ENCODE peak calls at places on chromosomes 2 and 18, in ten cellular contexts. D is activated T-helper 1 cell treated with Interleukin-2 at 50 U/mL for 16 hours; F is naive thymus-derived CD8-positive, alpha-beta T cell; J is kidney epithelial cell; N is COLO829; V is DMS 273 treated with DMSO at 0.1 percent for 48 hours; S is CD8-positive, alpha-beta T cell; W is esophagus squamous epithelium; Z is NCI-H226; L is neuronal stem cell. A is an unnamed sample.

GRCh38 chr2:173448938-173449471 is 94.3 kb downstream of the CDCA7 start:
- DNase-seq in D (peak; percentile 26), F (peak; percentile 47), J (peak; percentile 48), N (peak; percentile 64), V (peak; percentile 91), S (peak; percentile 39), W (peak; percentile 14), Z (peak; percentile 77), L (peak; percentile 57), A (peak; percentile 13)

GRCh38 chr2:65639156-65639876 is 206.9 kb upstream of the SPRED2 start:
- DNase-seq in D (no peak), F (no peak), J (no peak), N (no peak), V (no peak), S (no peak), W (no peak), Z (peak; percentile 99), L (no peak), A (no peak)

GRCh38 chr2:201580486-201580885 is 62.8 kb downstream of the TMEM237 start:
- DNase-seq in D (no peak), F (no peak), J (no peak), N (no peak), V (no peak), S (no peak), W (no peak), Z (peak; percentile 6), L (no peak), A (no peak)

GRCh38 chr2:233265899-233266431 is 14.5 kb downstream of the ATG16L1 start:
- DNase-seq in D (no peak), F (no peak), J (peak; percentile 61), N (no peak), V (no peak), S (no peak), W (no peak), Z (no peak), L (no peak), A (no peak)

GRCh38 chr2:41859615-41860014 is 188.2 kb upstream of the PKDCC start:
- DNase-seq in D (no peak), F (no peak), J (no peak), N (no peak), V (no peak), S (no peak), W (no peak), Z (no peak), L (no peak), A (no peak)

GRCh38 chr2:6177796-6178195 is 485.6 kb downstream of the SOX11 start:
- DNase-seq in D (no peak), F (no peak), J (no peak), N (no peak), V (no peak), S (no peak), W (no peak), Z (no peak), L (no peak), A (no peak)

GRCh38 chr2:237673130-237673921 is 45.9 kb downstream of the LRRFIP1 start:
- DNase-seq in D (peak; percentile 74), F (peak; percentile 95), J (no peak), N (peak; percentile 60), V (peak; percentile 13), S (peak; percentile 76), W (peak; percentile 60), Z (no peak), L (no peak), A (peak; percentile 95)

GRCh38 chr2:121617042-121617599 is 32.1 kb downstream of the CLASP1 start:
- DNase-seq in D (no peak), F (peak; percentile 36), J (no peak), N (peak; percentile 42), V (no peak), S (no peak), W (no peak), Z (no peak), L (no peak), A (no peak)

GRCh38 chr2:162385516-162385915 is 41.6 kb downstream of the GCA start:
- DNase-seq in D (no peak), F (no peak), J (no peak), N (no peak), V (no peak), S (no peak), W (no peak), Z (no peak), L (no peak), A (no peak)

GRCh38 chr2:185608799-185609198 is 129.8 kb upstream of the FSIP2 start:
- DNase-seq in D (no peak), F (no peak), J (no peak), N (no peak), V (no peak), S (no peak), W (no peak), Z (peak; percentile 2), L (no peak), A (no peak)

GRCh38 chr2:11571170-11571569 is 37.3 kb downstream of the GREB1 start:
- DNase-seq in D (no peak), F (no peak), J (no peak), N (no peak), V (no peak), S (no peak), W (no peak), Z (no peak), L (no peak), A (no peak)

GRCh38 chr18:63963610-63964256 is 6.1 kb upstream of the SERPINB8 start:
- DNase-seq in D (no peak), F (peak; percentile 63), J (no peak), N (no peak), V (peak; percentile 23), S (peak; percentile 28), W (no peak), Z (no peak), L (no peak), A (peak; percentile 43)

GRCh38 chr2:64101141-64101591 is 43.1 kb downstream of the PELI1 start:
- DNase-seq in D (no peak), F (peak; percentile 35), J (no peak), N (peak; percentile 90), V (no peak), S (no peak), W (no peak), Z (no peak), L (no peak), A (no peak)

GRCh38 chr2:67824196-67824595 is 238.6 kb downstream of the C1D start:
- DNase-seq in D (no peak), F (no peak), J (no peak), N (no peak), V (peak; percentile 38), S (no peak), W (no peak), Z (no peak), L (no peak), A (no peak)

GRCh38 chr2:120398961-120399888 is 53.3 kb downstream of the INHBB start:
- DNase-seq in D (no peak), F (no peak), J (peak; percentile 61), N (no peak), V (no peak), S (no peak), W (no peak), Z (no peak), L (no peak), A (no peak)

GRCh38 chr2:9556121-9556869 is 665 bp upstream of the ADAM17 start:
- DNase-seq in D (no peak), F (peak; percentile 44), J (no peak), N (no peak), V (peak; percentile 35), S (peak; percentile 4), W (no peak), Z (no peak), L (no peak), A (no peak)

A was measured in naive B cell.